ENCODE peak calls at places on chromosomes 1 and 21, in nine cellular contexts. G, E, W, I, T, J, N, Q and Y are unnamed samples.

GRCh38 chr1:200670215-200671118 is 760 bp upstream of the DDX59 start:
- DNase-seq in Q (peak; percentile 66), E (peak; percentile 71), J (peak; percentile 62), G (no peak), T (peak; percentile 84), I (peak; percentile 83), N (no peak), W (no peak), Y (no peak)

GRCh38 chr1:3231826-3232225 is 162.8 kb downstream of the PRDM16 start:
- DNase-seq in Q (no peak), G (no peak), E (no peak), W (no peak), I (no peak), N (no peak), J (no peak), T (no peak), Y (peak; percentile 27)

GRCh38 chr1:168469690-168470089 is 74.1 kb downstream of the XCL2 start:
- DNase-seq in J (no peak), N (peak; percentile 95), W (no peak), T (peak; percentile 63), Q (peak; percentile 87), G (no peak), I (no peak), E (no peak), Y (peak; percentile 87)

GRCh38 chr1:232635778-232636356 is 5.9 kb upstream of the SIPA1L2 start:
- DNase-seq in N (no peak), E (no peak), W (no peak), J (peak; percentile 81), Q (no peak), T (peak; percentile 7), I (peak; percentile 51), G (no peak), Y (no peak)

GRCh38 chr1:85417876-85418275 is 47.1 kb downstream of the DDAH1 start:
- DNase-seq in T (no peak), E (no peak), N (no peak), Q (no peak), J (no peak), I (no peak), G (no peak), W (no peak), Y (no peak)

GRCh38 chr1:39892611-39893595 is 8.8 kb downstream of the MYCL start:
- DNase-seq in N (no peak), W (no peak), J (no peak), Q (no peak), G (no peak), I (peak; percentile 28), E (no peak), T (no peak), Y (no peak)

GRCh38 chr1:35288761-35289160 is 20.3 kb downstream of the ZMYM4 start:
- DNase-seq in W (no peak), G (no peak), J (no peak), E (no peak), N (no peak), I (no peak), Q (no peak), T (no peak), Y (no peak)

GRCh38 chr1:35894183-35894582 is 11.2 kb downstream of the AGO1 start:
- DNase-seq in G (no peak), E (no peak), I (peak; percentile 63), T (peak; percentile 56), N (no peak), W (no peak), J (no peak), Q (no peak), Y (no peak)

GRCh38 chr1:46302091-46303037 is 1.1 kb downstream of the LRRC41 start:
- DNase-seq in J (peak; percentile 61), Q (peak; percentile 69), I (peak; percentile 35), G (peak; percentile 25), N (no peak), T (peak; percentile 37), W (no peak), E (peak; percentile 68), Y (peak; percentile 75)

GRCh38 chr1:172109357-172109756 is 268.1 kb downstream of the DNM3 start:
- DNase-seq in J (no peak), T (no peak), I (no peak), N (peak; percentile 42), E (no peak), G (no peak), W (no peak), Q (no peak), Y (no peak)

GRCh38 chr21:31641416-31641922 is 18.0 kb upstream of the SOD1 start:
- DNase-seq in J (no peak), W (no peak), N (no peak), T (no peak), E (no peak), I (no peak), Q (no peak), G (no peak), Y (no peak)

GRCh38 chr1:109714661-109715372 is 2.8 kb downstream of the GSTM5 start:
- DNase-seq in J (no peak), G (no peak), Q (no peak), N (no peak), W (no peak), T (no peak), I (peak; percentile 0), E (no peak), Y (peak; percentile 51)

GRCh38 chr1:65422241-65423203 is 2.1 kb downstream of the LEPR start:
- DNase-seq in G (no peak), W (no peak), I (no peak), J (no peak), Q (no peak), E (no peak), T (no peak), N (no peak), Y (no peak)